ENCODE peak calls at places on chromosomes 11 and 22, in five cellular contexts. B is uterus, P is OCI-LY7, I is GM23338, C is left ventricle myocardium inferior. U is an unnamed sample.

GRCh38 chr11:114213622-114214021 is 82.6 kb upstream of the NNMT start:
- DNase-seq in B (no peak), C (no peak), P (no peak), I (no peak), U (no peak)

GRCh38 chr11:5476184-5476819 is 12.2 kb upstream of the OR52D1 start:
- DNase-seq in P (peak), I (peak), C (no peak), B (no peak), U (no peak)

GRCh38 chr11:45777127-45777969 is 27.6 kb upstream of the SLC35C1 start:
- DNase-seq in B (no peak), C (no peak), I (no peak), P (no peak), U (no peak)

GRCh38 chr11:63553759-63554158 is 9.4 kb downstream of the PLAAT2 start:
- DNase-seq in C (no peak), B (no peak), P (peak), I (no peak), U (no peak)

GRCh38 chr22:20869234-20869633 is 10.4 kb downstream of the SNAP29 start:
- DNase-seq in B (no peak), P (no peak), I (no peak), C (no peak), U (no peak)

GRCh38 chr22:37419916-37420655 is 7.2 kb downstream of the ELFN2 start:
- DNase-seq in C (no peak), B (no peak), P (no peak), I (peak), U (no peak)

GRCh38 chr11:70140859-70141489 is 62.1 kb upstream of the FADD start:
- DNase-seq in B (no peak), P (no peak), I (peak), C (no peak), U (no peak)

GRCh38 chr11:3859373-3859881 is 4.0 kb downstream of the STIM1 start:
- DNase-seq in P (peak), I (peak), B (no peak), C (peak), U (no peak)

GRCh38 chr22:22422629-22423112 is 85.9 kb downstream of the ZNF280B start:
- DNase-seq in C (peak), I (peak), P (peak), B (no peak), U (peak)

GRCh38 chr22:25002241-25002985 is 49.9 kb downstream of the KIAA1671 start:
- DNase-seq in B (no peak), I (no peak), C (no peak), P (no peak), U (no peak)

GRCh38 chr22:49202226-49202625 is 625.4 kb downstream of the BRD1 start:
- DNase-seq in B (peak), P (no peak), I (no peak), C (no peak), U (no peak)

GRCh38 chr22:24429411-24430365 is 2.3 kb downstream of the ADORA2A start:
- DNase-seq in B (no peak), C (peak), I (peak), P (peak), U (no peak)

GRCh38 chr11:91178366-91178765 is 955.5 kb upstream of the CHORDC1 start:
- DNase-seq in P (no peak), B (no peak), C (no peak), I (no peak), U (no peak)

GRCh38 chr11:17102447-17102846 is 25.0 kb upstream of the RPS13 start:
- DNase-seq in P (no peak), C (no peak), I (no peak), B (no peak), U (no peak)

GRCh38 chr22:19955241-19956128 is 13.9 kb upstream of the TXNRD2 start:
- DNase-seq in C (no peak), I (no peak), B (no peak), P (no peak), U (peak)

GRCh38 chr11:76208829-76209670 is 2.7 kb upstream of the WNT11 start:
- DNase-seq in C (peak), P (peak), I (peak), B (peak), U (no peak)

GRCh38 chr11:10893713-10894112 is 35.9 kb upstream of the ZBED5 start:
- DNase-seq in B (no peak), P (no peak), I (no peak), C (no peak), U (no peak)

GRCh38 chr11:69909561-69910518 is 90.6 kb upstream of the FGF3 start:
- DNase-seq in P (peak), I (peak), C (no peak), B (no peak), U (no peak)

GRCh38 chr11:26849009-26849408 is 127.1 kb upstream of the SLC5A12 start:
- DNase-seq in P (no peak), B (peak), C (peak), I (no peak), U (no peak)

GRCh38 chr22:32448980-32449379 is 15.3 kb downstream of the BPIFC start:
- DNase-seq in B (no peak), P (no peak), C (no peak), I (no peak), U (no peak)

GRCh38 chr22:30502911-30503310 is 2.6 kb downstream of the SEC14L4 start:
- DNase-seq in B (no peak), C (no peak), P (no peak), I (no peak), U (no peak)

GRCh38 chr11:47186937-47187681 is 875 bp upstream of the PACSIN3 start:
- DNase-seq in I (peak), C (peak), P (no peak), B (peak), U (peak)

GRCh38 chr11:43694477-43694876 is 13.9 kb downstream of the HSD17B12 start:
- DNase-seq in P (peak), I (no peak), C (no peak), B (no peak), U (no peak)

GRCh38 chr11:77096591-77097019 is 6.0 kb upstream of the OMP start:
- DNase-seq in I (no peak), P (no peak), B (no peak), C (peak), U (no peak)

DNA sequence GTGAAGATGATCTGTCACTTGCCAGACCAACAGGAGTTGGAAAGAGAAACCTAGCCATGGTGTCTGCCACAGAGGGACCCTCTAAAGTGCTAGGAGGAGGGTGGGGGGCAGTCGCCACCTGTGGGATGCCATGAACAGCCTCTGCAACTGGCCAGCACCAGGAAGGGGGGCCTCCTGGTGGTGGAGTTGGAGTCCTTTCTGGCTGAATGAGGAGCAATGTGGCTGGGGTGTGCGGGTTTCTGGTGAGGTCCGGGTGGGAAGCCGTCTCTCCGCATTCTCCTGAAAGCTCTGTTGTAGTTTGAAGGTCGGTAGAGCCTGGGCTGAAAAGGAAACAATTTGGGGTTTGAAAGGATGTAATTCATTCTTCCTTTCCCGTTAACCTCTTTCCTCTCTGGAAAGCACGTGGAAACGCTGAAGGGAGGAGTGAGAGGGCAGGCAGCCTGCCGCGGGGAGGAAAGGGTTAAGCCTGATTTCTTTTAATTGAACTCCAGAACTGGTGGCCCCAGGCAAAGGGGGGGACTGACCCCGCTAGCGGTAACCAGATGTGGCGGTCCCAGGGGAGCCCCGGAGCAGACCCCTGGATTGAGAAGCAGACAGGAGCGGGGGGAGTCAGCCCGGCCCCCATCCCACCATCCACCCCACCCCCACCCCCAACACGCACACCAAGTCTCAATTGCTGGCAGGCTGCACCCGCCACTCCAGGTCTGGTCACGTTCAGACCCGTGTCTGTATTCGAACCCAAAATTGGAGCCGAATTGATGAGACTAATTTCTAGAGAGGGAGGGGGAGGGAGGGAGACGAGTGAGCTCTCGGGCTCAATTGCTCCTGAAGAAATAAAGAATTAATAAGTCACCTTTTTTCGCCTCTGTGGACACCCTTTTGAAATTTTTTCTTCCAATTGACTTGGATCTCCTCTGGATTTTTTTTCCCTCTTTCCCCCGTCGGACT is 1.8 kb upstream of the FLI1 start:
- DNase-seq in B (no peak), P (no peak), C (no peak), I (peak), U (no peak)
- TF ChIP-seq CTCF in B (no peak), P (peak), C (peak), I (peak), U (no peak)

GRCh38 chr22:46833228-46833627 is 70.8 kb downstream of the TBC1D22A start:
- DNase-seq in P (peak), I (peak), B (no peak), C (no peak), U (no peak)
- TF ChIP-seq CTCF in P (peak), I (peak), B (no peak), C (peak), U (no peak)

GRCh38 chr22:41197046-41197807 is 7.9 kb upstream of the L3MBTL2 start:
- DNase-seq in B (peak), P (peak), C (peak), I (peak), U (peak)
- TF ChIP-seq CTCF in B (peak), P (peak), C (peak), I (no peak), U (peak)

GRCh38 chr11:130904380-130904779 is 11.9 kb downstream of the SNX19 start:
- DNase-seq in P (no peak), C (no peak), B (no peak), I (peak), U (no peak)
- TF ChIP-seq CTCF in P (peak), C (peak), B (no peak), I (peak), U (peak)

DNA sequence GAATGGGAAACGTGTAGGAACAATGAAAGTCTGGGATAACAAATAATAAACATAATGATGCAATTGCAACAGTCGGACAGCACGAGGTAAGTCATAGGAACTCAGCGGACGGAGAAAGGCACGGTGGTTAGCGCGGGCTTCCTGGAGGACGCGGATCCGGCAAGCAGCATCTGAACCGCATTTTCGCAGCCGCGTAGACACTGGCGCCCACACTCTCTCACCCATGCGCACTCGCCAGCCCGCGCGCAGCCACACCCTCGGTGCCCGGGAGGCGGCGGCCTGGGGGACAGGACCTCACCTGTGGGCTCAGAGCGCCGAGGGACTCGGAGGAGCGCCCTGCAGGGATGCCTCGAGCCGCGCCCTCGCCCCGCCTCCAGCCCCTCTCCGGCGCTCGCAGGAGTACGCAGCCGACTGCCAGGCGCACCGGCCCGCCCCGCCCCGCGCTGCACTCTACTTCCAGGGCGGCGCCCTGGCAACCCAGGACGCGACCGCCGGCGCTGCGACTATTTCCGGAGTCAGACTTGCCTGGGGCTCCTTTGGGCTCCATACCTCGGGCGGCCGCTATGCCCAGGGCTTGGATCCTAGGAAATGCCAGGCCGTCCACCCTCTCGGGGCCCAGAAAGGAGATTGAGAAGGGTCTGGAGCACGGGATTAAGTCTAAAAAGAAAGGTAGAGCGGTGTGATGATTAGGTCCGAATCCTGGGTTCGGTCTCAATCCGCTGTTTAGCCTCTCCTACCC is at the start of gene TTLL1:
- DNase-seq in C (peak), P (peak), B (peak), I (peak), U (peak)
- TF ChIP-seq CTCF in C (peak), P (no peak), B (no peak), I (no peak), U (no peak)

GRCh38 chr11:31236052-31236652 is 133.4 kb downstream of the DCDC1 start:
- DNase-seq in B (no peak), P (peak), C (no peak), I (no peak), U (no peak)

GRCh38 chr11:31237819-31238771 is 131.4 kb downstream of the DCDC1 start:
- DNase-seq in C (no peak), B (no peak), P (no peak), I (peak), U (no peak)

GRCh38 chr11:31240340-31240904 is 129.1 kb downstream of the DCDC1 start:
- DNase-seq in I (peak), B (no peak), P (peak), C (no peak), U (no peak)
- TF ChIP-seq CTCF in I (peak), B (no peak), P (peak), C (peak), U (peak)

DNA sequence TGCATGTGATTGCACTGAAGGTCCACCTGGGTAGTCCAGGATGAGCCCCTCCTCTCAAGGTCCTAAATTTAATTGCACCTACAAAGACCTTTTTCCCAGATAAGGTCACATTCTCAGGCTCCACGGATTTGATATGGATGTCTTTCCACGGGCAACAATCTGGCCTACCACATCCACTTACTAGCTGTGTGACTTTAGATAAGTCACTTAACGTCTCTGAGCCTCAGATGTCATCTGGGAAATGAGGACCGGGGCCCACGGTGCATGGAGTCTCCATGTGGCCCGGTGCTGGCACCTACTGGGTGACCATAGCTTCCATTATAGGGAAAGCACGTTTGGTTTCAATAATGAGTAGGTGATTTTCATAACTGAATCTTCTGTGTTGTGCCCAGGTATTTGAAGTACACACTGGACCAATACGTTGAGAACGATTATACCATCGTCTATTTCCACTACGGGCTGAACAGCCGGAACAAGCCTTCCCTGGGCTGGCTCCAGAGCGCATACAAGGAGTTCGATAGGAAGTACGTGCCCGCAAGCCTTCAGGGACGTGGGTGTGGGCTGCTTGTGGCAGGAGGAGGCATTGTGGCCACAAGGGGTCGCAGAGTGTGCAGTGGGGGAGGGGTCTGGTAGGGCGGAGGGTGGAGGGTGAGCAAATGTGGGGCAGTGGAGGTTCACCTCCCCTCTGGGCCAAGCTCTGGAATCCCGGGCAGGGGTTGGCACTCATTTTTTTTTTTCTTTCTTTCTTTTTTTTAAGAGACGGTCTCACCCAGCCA is 55.7 kb downstream of the ARHGAP8 start:
- DNase-seq in P (peak), C (no peak), I (peak), B (no peak), U (no peak)
- TF ChIP-seq CTCF in P (peak), C (no peak), I (peak), B (no peak), U (peak)

DNA sequence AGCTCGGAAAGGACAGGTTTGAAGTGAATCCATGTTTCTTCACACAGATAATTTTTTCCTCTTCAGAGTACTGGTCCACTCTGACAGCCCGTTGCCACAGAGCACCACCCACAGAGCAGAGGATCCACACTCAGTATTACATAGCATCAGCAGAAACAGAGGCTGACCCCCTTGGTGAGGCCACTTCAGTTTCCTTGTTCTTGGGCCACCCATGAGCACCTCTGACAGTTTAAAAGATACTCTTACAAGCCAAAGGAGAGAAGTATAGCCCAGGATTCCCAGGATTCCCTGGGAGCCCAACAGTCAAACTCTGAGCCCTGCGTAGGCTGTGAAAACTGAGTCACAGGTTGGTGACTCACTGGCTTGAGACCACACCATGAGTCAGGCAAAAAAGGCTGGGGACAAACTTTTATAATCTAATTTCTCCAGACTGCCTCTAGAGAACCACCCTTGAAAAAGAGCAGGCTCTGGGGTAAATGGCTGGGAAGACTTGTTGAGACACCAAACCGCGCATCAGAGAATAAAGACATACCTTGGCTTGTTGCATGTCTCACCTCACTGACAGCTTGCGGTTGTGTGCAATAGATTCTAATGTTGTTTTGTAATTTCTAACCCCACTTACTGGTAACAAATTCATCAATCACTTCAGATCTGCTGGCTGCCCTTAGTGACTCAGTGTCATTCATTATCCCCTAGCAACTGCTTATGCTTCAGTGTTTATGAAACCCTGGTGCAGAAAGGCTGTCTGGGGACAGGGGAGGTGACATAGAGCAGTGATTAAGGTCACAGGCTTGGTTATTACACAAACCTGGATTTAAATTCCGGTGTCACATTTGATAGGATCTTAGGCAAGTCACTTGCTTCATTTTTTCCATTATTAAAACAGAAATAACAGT is 56.9 kb upstream of the PRSS23 start:
- DNase-seq in P (no peak), B (peak), I (no peak), C (no peak), U (no peak)
- TF ChIP-seq CTCF in P (no peak), B (no peak), I (no peak), C (no peak), U (no peak)